ENCODE peak calls at places on chromosomes 7 and 10, in five cellular contexts. J, K, H, E and X are unnamed samples. For H3K9me3, the result is how much of the 10 kb centered on the place peaks cover.

GRCh38 chr7:135811513-135811912 is 62.9 kb upstream of the FAM180A start:
- DNase-seq in J (no peak), K (no peak), H (no peak), E (no peak), X (peak)

GRCh38 chr7:137932881-137933269 is 69.0 kb downstream of the CREB3L2 start:
- DNase-seq in J (no peak), K (no peak), H (no peak), E (peak), X (peak)

GRCh38 chr7:40015790-40016296 is 65.8 kb downstream of the CDK13 start:
- DNase-seq in J (peak), K (peak), H (no peak), E (peak), X (peak)

GRCh38 chr7:68176974-68177373 is 1180.3 kb downstream of the TYW1 start:
- DNase-seq in J (no peak), K (peak), H (peak), E (peak), X (peak)

GRCh38 chr10:85936180-85936579 is 430.4 kb downstream of the GRID1 start:
- DNase-seq in J (no peak), K (no peak), H (no peak), E (no peak), X (no peak)

GRCh38 chr7:132656846-132657776 is 80.8 kb upstream of the PLXNA4 start:
- DNase-seq in J (no peak), K (no peak), H (peak), E (peak), X (peak)

GRCh38 chr10:109902992-109903947 is 20.0 kb downstream of the XPNPEP1 start:
- DNase-seq in J (no peak), K (no peak), H (no peak), E (no peak), X (peak)

GRCh38 chr10:46296629-46297275 is 10.0 kb downstream of the ANTXRL start:
- DNase-seq in J (no peak), K (no peak), H (no peak), E (no peak), X (no peak)

GRCh38 chr7:128265906-128266300 is 24.8 kb downstream of the LEP start:
- DNase-seq in J (no peak), K (no peak), H (no peak), E (peak), X (no peak)

GRCh38 chr7:1218541-1219165 is 14.0 kb upstream of the UNCX start:
- DNase-seq in J (no peak), K (no peak), H (no peak), E (peak), X (no peak)

GRCh38 chr10:14009315-14010082 is 321.2 kb downstream of the FRMD4A start:
- DNase-seq in J (peak), K (no peak), H (no peak), E (peak), X (peak)

GRCh38 chr7:33423646-33424020 is 294.3 kb downstream of the BBS9 start:
- DNase-seq in J (peak), K (peak), H (peak), E (no peak), X (no peak)

GRCh38 chr7:45712057-45712689 is 138.0 kb downstream of the ADCY1 start:
- DNase-seq in J (no peak), K (no peak), H (no peak), E (peak), X (no peak)

GRCh38 chr7:93245525-93246432 is 13.6 kb downstream of the VPS50 start:
- DNase-seq in J (no peak), K (peak), H (peak), E (peak), X (peak)

GRCh38 chr10:104326991-104327610 is 11.2 kb downstream of the ITPRIP start:
- DNase-seq in J (no peak), K (no peak), H (no peak), E (no peak), X (no peak)

GRCh38 chr10:76082956-76083355 is 651.5 kb downstream of the LRMDA start:
- DNase-seq in J (no peak), K (no peak), H (no peak), E (no peak), X (peak)

GRCh38 chr10:18008989-18009388 is 57.3 kb downstream of the SLC39A12 start:
- DNase-seq in J (no peak), K (no peak), H (no peak), E (no peak), X (no peak)

GRCh38 chr10:69578508-69578991 is 5.3 kb upstream of the NEUROG3 start:
- DNase-seq in J (no peak), K (no peak), H (no peak), E (no peak), X (no peak)

GRCh38 chr10:69579661-69580060 is 6.4 kb upstream of the NEUROG3 start:
- DNase-seq in J (no peak), K (no peak), H (no peak), E (no peak), X (no peak)

GRCh38 chr10:69575164-69575722 is 2.0 kb upstream of the NEUROG3 start:
- DNase-seq in J (no peak), K (no peak), H (no peak), E (no peak), X (no peak)

GRCh38 chr10:69576334-69577011 is 3.3 kb upstream of the NEUROG3 start:
- DNase-seq in J (no peak), K (no peak), H (no peak), E (peak), X (no peak)

GRCh38 chr10:69577268-69578232 is 4.3 kb upstream of the NEUROG3 start:
- DNase-seq in J (no peak), K (no peak), H (no peak), E (peak), X (no peak)
- TF ChIP-seq MXI1 in J (no peak), K (no peak), H (no peak), E (no peak), X (no peak)

GRCh38 chr10:91367127-91367531 is 43.0 kb upstream of the HECTD2 start:
- DNase-seq in J (no peak), K (no peak), H (no peak), E (no peak), X (peak)
- H3K9me3 ChIP-seq in J (under half), K (under half), H (under half), E (under half), X (under half)

GRCh38 chr10:77552252-77552651 is 85.4 kb downstream of the KCNMA1 start:
- DNase-seq in J (no peak), K (no peak), H (no peak), E (no peak), X (no peak)
- TF ChIP-seq MXI1 in J (no peak), K (no peak), H (no peak), E (no peak), X (no peak)

GRCh38 chr10:130745831-130746230 is 565.7 kb downstream of the TCERG1L start:
- DNase-seq in J (no peak), K (no peak), H (no peak), E (no peak), X (no peak)

GRCh38 chr10:130747359-130747758 is 564.2 kb downstream of the TCERG1L start:
- DNase-seq in J (no peak), K (no peak), H (no peak), E (no peak), X (no peak)

GRCh38 chr10:130747946-130748345 is 563.6 kb downstream of the TCERG1L start:
- DNase-seq in J (no peak), K (no peak), H (no peak), E (no peak), X (no peak)

GRCh38 chr10:130745251-130745650 is 566.3 kb downstream of the TCERG1L start:
- DNase-seq in J (no peak), K (no peak), H (no peak), E (no peak), X (no peak)

DNA sequence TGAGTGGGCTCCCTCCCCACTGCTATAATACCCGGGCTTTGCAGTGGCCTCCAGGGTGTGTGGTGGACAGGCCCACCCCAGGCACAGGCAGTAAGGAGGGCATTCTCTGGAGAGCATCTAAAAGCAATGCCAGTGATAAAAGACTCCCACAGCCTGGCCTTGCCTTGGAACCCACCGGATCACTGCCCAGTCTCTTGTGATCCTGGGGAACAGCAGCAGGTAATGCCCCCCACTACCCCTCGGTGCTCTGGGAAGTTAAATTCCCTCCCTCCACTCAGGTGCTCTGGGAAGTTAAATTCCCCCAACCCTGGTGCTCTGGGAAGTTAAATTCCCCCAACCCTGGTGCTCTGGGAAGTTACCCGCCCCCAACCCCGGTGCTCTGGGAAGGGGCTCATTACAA is 565.2 kb downstream of the TCERG1L start:
- DNase-seq in J (no peak), K (no peak), H (no peak), E (no peak), X (no peak)
- H3K9me3 ChIP-seq in J (under half), K (under half), H (under half), E (under half), X (half or more)

GRCh38 chr7:139721844-139722243 is 56.0 kb downstream of the HIPK2 start:
- DNase-seq in J (no peak), K (no peak), H (no peak), E (no peak), X (no peak)
- TF ChIP-seq MXI1 in J (no peak), K (no peak), H (no peak), E (no peak), X (no peak)

GRCh38 chr7:157572622-157573021 is 235.8 kb downstream of the DNAJB6 start:
- DNase-seq in J (no peak), K (no peak), H (no peak), E (no peak), X (no peak)

GRCh38 chr7:157569967-157570366 is 233.2 kb downstream of the DNAJB6 start:
- DNase-seq in J (no peak), K (no peak), H (no peak), E (no peak), X (no peak)

GRCh38 chr7:157568071-157568784 is 231.4 kb downstream of the DNAJB6 start:
- DNase-seq in J (no peak), K (no peak), H (no peak), E (no peak), X (no peak)

GRCh38 chr7:157568785-157569584 is 232.2 kb downstream of the DNAJB6 start:
- DNase-seq in J (no peak), K (peak), H (no peak), E (peak), X (no peak)

DNA sequence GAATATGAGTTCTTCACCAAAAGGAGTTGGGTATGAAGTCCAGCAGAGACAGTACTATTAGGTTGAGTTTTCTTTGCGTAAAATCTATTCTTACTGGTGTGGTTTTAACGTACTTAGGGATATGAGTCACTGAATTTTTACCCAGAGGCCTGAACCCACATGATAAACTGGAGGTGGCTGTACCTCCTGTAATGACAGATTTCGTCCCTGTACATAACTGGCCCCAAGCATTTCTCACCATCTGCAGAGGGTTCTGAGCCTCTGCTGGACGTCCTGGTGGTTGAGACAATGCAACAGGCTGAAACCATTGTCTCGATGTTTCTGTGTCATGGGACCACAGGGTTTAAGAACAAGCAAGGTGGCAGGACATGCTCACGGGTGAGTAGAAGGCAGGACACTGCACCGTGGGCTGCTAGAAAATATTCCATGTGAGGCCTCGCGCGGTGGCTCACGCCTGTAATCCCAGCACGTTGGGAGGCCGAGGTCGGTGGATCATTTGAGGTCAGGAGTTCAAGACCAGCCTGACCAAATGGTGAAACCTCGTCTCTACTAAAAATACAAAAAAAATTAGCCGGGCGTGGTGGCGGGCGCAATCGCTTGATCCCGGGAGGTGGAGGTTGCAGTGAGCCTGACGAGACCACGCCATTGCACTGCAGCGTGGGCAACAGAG is 233.9 kb downstream of the DNAJB6 start:
- DNase-seq in J (no peak), K (no peak), H (no peak), E (no peak), X (no peak)
- H3K9me3 ChIP-seq in J (under half), K (under half), H (under half), E (under half), X (under half)

DNA sequence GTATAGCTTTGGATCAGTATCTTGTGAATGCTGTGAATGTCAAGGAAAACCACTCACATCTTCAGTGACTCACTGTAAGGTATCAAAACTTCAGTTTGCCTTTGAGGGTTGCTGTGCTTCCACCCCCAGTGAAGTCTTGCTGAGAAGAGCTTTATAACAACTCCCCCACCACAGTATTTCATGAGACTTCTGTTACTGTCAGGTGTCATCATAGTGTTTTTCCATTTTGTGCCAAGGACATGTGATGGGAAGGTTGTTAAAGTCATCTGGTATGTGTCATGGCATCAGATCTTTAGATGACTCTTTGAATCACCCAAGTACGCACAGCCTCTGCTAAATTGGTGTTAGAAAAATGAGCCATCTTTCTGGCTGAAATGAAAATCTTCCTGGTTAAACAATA is 115.0 kb upstream of the CCDC6 start:
- DNase-seq in J (no peak), K (no peak), H (no peak), E (no peak), X (no peak)
- TF ChIP-seq MXI1 in J (no peak), K (no peak), H (no peak), E (no peak), X (no peak)

GRCh38 chr7:80002865-80003264 is 131.8 kb upstream of the GNAI1 start:
- DNase-seq in J (no peak), K (no peak), H (no peak), E (no peak), X (peak)

GRCh38 chr7:79998343-79998742 is 136.3 kb upstream of the GNAI1 start:
- DNase-seq in J (no peak), K (no peak), H (no peak), E (no peak), X (peak)

DNA sequence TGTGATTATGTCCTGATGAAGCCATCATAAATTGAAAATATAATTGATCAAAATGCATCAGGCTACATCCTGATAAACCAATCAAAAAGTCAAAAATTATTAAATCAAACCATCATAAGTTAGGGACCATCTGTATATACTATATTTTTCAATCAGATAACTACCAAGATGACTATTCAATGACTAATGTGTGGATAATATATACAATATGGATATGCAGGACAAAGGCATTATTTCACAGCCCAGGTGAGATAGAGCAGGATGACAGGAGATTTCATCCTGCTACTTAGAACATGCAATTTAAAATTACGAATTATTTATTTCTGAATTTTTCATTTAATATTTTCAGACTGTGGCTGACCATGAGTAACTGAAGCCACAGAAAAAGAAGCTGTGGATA is 137.3 kb upstream of the GNAI1 start:
- DNase-seq in J (no peak), K (no peak), H (no peak), E (no peak), X (no peak)
- H3K9me3 ChIP-seq in J (under half), K (under half), H (under half), E (under half), X (under half)

GRCh38 chr10:49081532-49082275 is 33.6 kb downstream of the VSTM4 start:
- DNase-seq in J (no peak), K (peak), H (no peak), E (peak), X (peak)
- TF ChIP-seq MXI1 in J (no peak), K (no peak), H (no peak), E (no peak), X (no peak)

DNA sequence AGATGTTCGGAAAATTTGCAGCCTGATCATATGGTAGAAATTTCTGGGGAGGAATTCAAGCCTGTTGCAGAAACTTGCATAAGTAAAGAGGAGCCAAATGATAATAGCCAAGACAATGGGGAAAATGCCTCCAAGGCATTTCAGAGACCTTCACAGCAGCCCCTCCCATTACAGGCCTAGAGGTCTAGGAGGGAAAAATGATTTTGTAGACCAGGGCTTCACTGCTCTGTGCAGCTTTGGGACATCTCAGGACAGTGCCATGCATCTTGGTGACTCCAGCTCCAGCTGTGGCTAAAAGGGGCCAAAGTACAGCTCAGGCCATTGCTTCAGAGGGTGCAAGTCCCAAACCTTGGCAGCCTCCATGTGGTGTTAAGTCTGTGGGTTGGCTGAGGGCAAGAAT is 50.6 kb upstream of the CYP2C18 start:
- DNase-seq in J (no peak), K (no peak), H (no peak), E (no peak), X (no peak)
- H3K9me3 ChIP-seq in J (under half), K (under half), H (under half), E (under half), X (under half)